ENCODE peak calls at places on chromosomes 12 and 14, in four cellular contexts. I is left ventricle myocardium superior; W is activated naive CD8-positive, alpha-beta T cell treated with anti-CD3 and anti-CD28 coated beads for 36 hours; D is breast epithelium. Y is an unnamed sample.
A peak's percentile ranks its signal among the peaks of the same experiment; 100 is the strongest.

GRCh38 chr12:117105902-117106301 is 6.7 kb upstream of the TESC start:
- DNase-seq in I (no peak), W (peak; percentile 44), D (no peak), Y (no peak)

GRCh38 chr14:91354221-91354916 is 63.3 kb downstream of the CCDC88C start:
- DNase-seq in I (no peak), W (no peak), D (no peak), Y (peak; percentile 50)

GRCh38 chr14:104361101-104361591 is 218.4 kb upstream of the C14orf180 start:
- DNase-seq in I (peak; percentile 17), W (no peak), D (peak; percentile 47), Y (peak; percentile 35)

GRCh38 chr12:41212625-41213024 is 24.5 kb downstream of the PDZRN4 start:
- DNase-seq in I (no peak), W (no peak), D (no peak), Y (no peak)

GRCh38 chr12:32104572-32105355 is 1.9 kb upstream of the BICD1 start:
- DNase-seq in I (no peak), W (no peak), D (no peak), Y (no peak)

GRCh38 chr14:64801800-64802199 is 77.9 kb downstream of the SPTB start:
- DNase-seq in I (no peak), W (no peak), D (no peak), Y (no peak)

GRCh38 chr12:95215925-95216324 is 1.3 kb downstream of the FGD6 start:
- DNase-seq in I (no peak), W (no peak), D (no peak), Y (no peak)

GRCh38 chr12:96211989-96212388 is 17.8 kb downstream of the ELK3 start:
- DNase-seq in I (no peak), W (no peak), D (no peak), Y (no peak)

GRCh38 chr12:96876966-96877365 is 30.1 kb upstream of the NEDD1 start:
- DNase-seq in I (no peak), W (no peak), D (no peak), Y (no peak)

GRCh38 chr12:131894981-131895639 is 688 bp downstream of the ULK1 start:
- DNase-seq in I (peak; percentile 43), W (no peak), D (no peak), Y (peak; percentile 80)

GRCh38 chr14:68143341-68143807 is 323.8 kb downstream of the RAD51B start:
- DNase-seq in I (peak; percentile 80), W (no peak), D (peak; percentile 68), Y (peak; percentile 87)

GRCh38 chr12:51887476-51888315 is at the start of gene ANKRD33:
- DNase-seq in I (peak; percentile 63), W (peak; percentile 18), D (no peak), Y (no peak)

GRCh38 chr14:79044894-79045624 is 874.9 kb downstream of the NRXN3 start:
- DNase-seq in I (no peak), W (no peak), D (no peak), Y (no peak)

GRCh38 chr12:117053050-117053400 is 46.2 kb downstream of the TESC start:
- DNase-seq in I (no peak), W (no peak), D (no peak), Y (no peak)

GRCh38 chr14:89114109-89114508 is 289.7 kb downstream of the TTC8 start:
- DNase-seq in I (no peak), W (no peak), D (no peak), Y (no peak)

GRCh38 chr12:109428038-109428629 is 49.0 kb downstream of the KCTD10 start:
- DNase-seq in I (peak; percentile 90), W (peak; percentile 71), D (peak; percentile 78), Y (peak; percentile 86)

GRCh38 chr12:114628199-114628598 is 55.8 kb downstream of the TBX3 start:
- DNase-seq in I (no peak), W (no peak), D (no peak), Y (no peak)

GRCh38 chr12:28340261-28340660 is 150.0 kb downstream of the CCDC91 start:
- DNase-seq in I (no peak), W (no peak), D (no peak), Y (no peak)

GRCh38 chr14:56482306-56482705 is 97.3 kb upstream of the TMEM260 start:
- DNase-seq in I (no peak), W (no peak), D (no peak), Y (no peak)

GRCh38 chr12:56151672-56152131 is 685 bp upstream of the MYL6B start:
- DNase-seq in I (peak; percentile 49), W (peak; percentile 75), D (peak; percentile 68), Y (peak; percentile 62)

GRCh38 chr12:94134226-94134795 is 14.1 kb upstream of the PLXNC1 start:
- DNase-seq in I (no peak), W (no peak), D (no peak), Y (no peak)

GRCh38 chr14:35534884-35535793 is 1.2 kb downstream of the INSM2 start:
- DNase-seq in I (peak; percentile 75), W (peak; percentile 79), D (peak; percentile 73), Y (peak; percentile 87)

Y was measured in aorta.